ENCODE peak calls at places on chromosomes 4 and X, in nine cellular contexts. C is uterus, E is right lobe of liver, O is neuronal stem cell, J is MM.1S, L is lower lobe of right lung, H is DND-41, Y is neural progenitor cell, X is stomach. S is an unnamed sample. For H3K4me1, the result is how much of the 10 kb centered on the place peaks cover.

GRCh38 chr4:37914539-37914938 is 23.7 kb downstream of the TBC1D1 start:
- DNase-seq in C (no peak), E (no peak), O (no peak), J (no peak), L (no peak), H (no peak), Y (no peak), X (no peak), S (no peak)

GRCh38 chrX:15269618-15270521 is at the start of gene ASB9:
- DNase-seq in C (no peak), E (peak), O (no peak), J (no peak), L (peak), H (peak), Y (no peak), X (peak), S (peak)

GRCh38 chrX:39816871-39817731 is 280.7 kb downstream of the BCOR start:
- DNase-seq in C (no peak), E (peak), O (no peak), J (no peak), L (no peak), H (peak), Y (peak), X (no peak), S (no peak)

GRCh38 chr4:122577808-122578781 is 42.8 kb downstream of the IL21 start:
- DNase-seq in C (no peak), E (no peak), O (peak), J (peak), L (no peak), H (peak), Y (peak), X (peak), S (peak)

GRCh38 chr4:86529450-86529849 is 64.7 kb upstream of the PTPN13 start:
- DNase-seq in C (no peak), E (no peak), O (no peak), J (no peak), L (no peak), H (no peak), Y (no peak), X (no peak), S (no peak)

GRCh38 chr4:69936566-69936965 is 5.7 kb downstream of the CSN1S1 start:
- DNase-seq in C (no peak), E (no peak), O (no peak), J (no peak), L (no peak), H (no peak), Y (no peak), X (no peak), S (no peak)

GRCh38 chr4:4217123-4217522 is 9.6 kb downstream of the OTOP1 start:
- DNase-seq in C (no peak), E (no peak), O (no peak), J (no peak), L (no peak), H (no peak), Y (no peak), X (no peak), S (no peak)

GRCh38 chr4:5785806-5786680 is 75.0 kb downstream of the EVC start:
- DNase-seq in C (no peak), E (no peak), O (no peak), J (no peak), L (no peak), H (no peak), Y (no peak), X (no peak), S (no peak)

GRCh38 chr4:54840992-54841768 is 183.4 kb downstream of the KIT start:
- DNase-seq in C (no peak), E (no peak), O (no peak), J (no peak), L (no peak), H (no peak), Y (peak), X (peak), S (no peak)

GRCh38 chr4:7403001-7403400 is 31.7 kb downstream of the PSAPL1 start:
- DNase-seq in C (no peak), E (no peak), O (no peak), J (no peak), L (no peak), H (no peak), Y (no peak), X (peak), S (no peak)

GRCh38 chr4:6198768-6199343 is 1.5 kb downstream of the JAKMIP1 start:
- DNase-seq in C (no peak), E (no peak), O (peak), J (no peak), L (no peak), H (no peak), Y (peak), X (no peak), S (peak)

GRCh38 chrX:48927736-48928382 is 9.0 kb upstream of the PIM2 start:
- DNase-seq in C (no peak), E (no peak), O (no peak), J (no peak), L (no peak), H (no peak), Y (peak), X (no peak), S (no peak)

GRCh38 chrX:13092455-13092941 is 48.1 kb upstream of the FAM9C start:
- DNase-seq in C (no peak), E (no peak), O (no peak), J (no peak), L (peak), H (peak), Y (no peak), X (peak), S (peak)

GRCh38 chrX:154352466-154352865 is 22.0 kb downstream of the FLNA start:
- DNase-seq in C (no peak), E (no peak), O (no peak), J (no peak), L (no peak), H (no peak), Y (no peak), X (no peak), S (no peak)

GRCh38 chr4:108743021-108743420 is 19.8 kb downstream of the ETNPPL start:
- DNase-seq in C (no peak), E (no peak), O (no peak), J (no peak), L (no peak), H (no peak), Y (peak), X (no peak), S (no peak)

GRCh38 chrX:48957477-48957826 is at the start of gene OTUD5:
- DNase-seq in C (peak), E (no peak), O (no peak), J (no peak), L (peak), H (peak), Y (no peak), X (no peak), S (peak)

GRCh38 chr4:5805270-5805669 is 87.6 kb downstream of the CRMP1 start:
- DNase-seq in C (no peak), E (no peak), O (no peak), J (no peak), L (no peak), H (no peak), Y (no peak), X (no peak), S (no peak)

GRCh38 chr4:35793045-35793722 is 451.1 kb downstream of the ARAP2 start:
- DNase-seq in C (no peak), E (no peak), O (no peak), J (no peak), L (no peak), H (no peak), Y (no peak), X (no peak), S (no peak)

GRCh38 chr4:69749771-69750170 is 10.6 kb downstream of the SULT1B1 start:
- DNase-seq in C (no peak), E (no peak), O (no peak), J (no peak), L (no peak), H (no peak), Y (no peak), X (no peak), S (no peak)

GRCh38 chr4:171130126-171130801 is 682.9 kb upstream of the GALNTL6 start:
- DNase-seq in C (no peak), E (no peak), O (no peak), J (peak), L (no peak), H (no peak), Y (no peak), X (no peak), S (no peak)

GRCh38 chr4:76989391-76990061 is 40.0 kb downstream of the SEPTIN11 start:
- DNase-seq in C (no peak), E (no peak), O (no peak), J (no peak), L (no peak), H (peak), Y (no peak), X (no peak), S (peak)

GRCh38 chrX:57817302-57817701 is 93.0 kb downstream of the ZXDA start:
- DNase-seq in C (no peak), E (no peak), O (no peak), J (peak), L (no peak), H (no peak), Y (no peak), X (no peak), S (no peak)

GRCh38 chr4:94084155-94084554 is 123.5 kb upstream of the SMARCAD1 start:
- DNase-seq in C (no peak), E (no peak), O (no peak), J (no peak), L (no peak), H (no peak), Y (no peak), X (no peak), S (no peak)

GRCh38 chrX:68462653-68463052 is 29.4 kb upstream of the OPHN1 start:
- DNase-seq in C (no peak), E (no peak), O (no peak), J (peak), L (no peak), H (peak), Y (peak), X (no peak), S (peak)

GRCh38 chrX:134513091-134513490 is 53.1 kb downstream of the HPRT1 start:
- DNase-seq in C (no peak), E (no peak), O (no peak), J (no peak), L (no peak), H (no peak), Y (no peak), X (no peak), S (no peak)

GRCh38 chr4:123417813-123418212 is 21.2 kb downstream of the SPRY1 start:
- DNase-seq in C (no peak), E (no peak), O (no peak), J (no peak), L (no peak), H (no peak), Y (no peak), X (no peak), S (no peak)

GRCh38 chr4:12446237-12446636 is 1017.5 kb upstream of the HS3ST1 start:
- DNase-seq in C (no peak), E (no peak), O (no peak), J (no peak), L (no peak), H (no peak), Y (no peak), X (no peak), S (no peak)

GRCh38 chr4:21593268-21594002 is 355.1 kb downstream of the KCNIP4 start:
- DNase-seq in C (no peak), E (no peak), O (no peak), J (no peak), L (no peak), H (no peak), Y (no peak), X (no peak), S (no peak)

GRCh38 chr4:56671373-56671772 is 9.7 kb downstream of the HOPX start:
- DNase-seq in C (no peak), E (no peak), O (no peak), J (no peak), L (no peak), H (no peak), Y (no peak), X (no peak), S (no peak)

GRCh38 chrX:53300157-53300556 is 18.8 kb upstream of the IQSEC2 start:
- DNase-seq in C (no peak), E (no peak), O (no peak), J (no peak), L (no peak), H (no peak), Y (no peak), X (no peak), S (no peak)

GRCh38 chr4:97404876-97405523 is 738.3 kb downstream of the STPG2 start:
- DNase-seq in C (no peak), E (no peak), O (no peak), J (no peak), L (no peak), H (no peak), Y (no peak), X (no peak), S (no peak)

GRCh38 chrX:48514126-48514806 is 5.5 kb downstream of the PORCN start:
- DNase-seq in C (no peak), E (no peak), O (no peak), J (no peak), L (no peak), H (no peak), Y (no peak), X (no peak), S (no peak)

GRCh38 chr4:164252286-164252685 is 501.6 kb upstream of the SMIM31 start:
- DNase-seq in C (no peak), E (no peak), O (peak), J (no peak), L (no peak), H (no peak), Y (peak), X (no peak), S (no peak)

GRCh38 chr4:184819786-184820185 is 6.0 kb downstream of the ACSL1 start:
- DNase-seq in C (no peak), E (peak), O (no peak), J (no peak), L (no peak), H (no peak), Y (no peak), X (no peak), S (no peak)

GRCh38 chr4:184824776-184825393 is 883 bp downstream of the ACSL1 start:
- DNase-seq in C (no peak), E (no peak), O (no peak), J (no peak), L (no peak), H (no peak), Y (no peak), X (peak), S (peak)

GRCh38 chr4:184824081-184824775 is 1.5 kb downstream of the ACSL1 start:
- DNase-seq in C (no peak), E (no peak), O (no peak), J (no peak), L (no peak), H (no peak), Y (no peak), X (no peak), S (no peak)

GRCh38 chr4:184821242-184821641 is 4.5 kb downstream of the ACSL1 start:
- DNase-seq in C (no peak), E (no peak), O (no peak), J (no peak), L (no peak), H (no peak), Y (no peak), X (no peak), S (no peak)

DNA sequence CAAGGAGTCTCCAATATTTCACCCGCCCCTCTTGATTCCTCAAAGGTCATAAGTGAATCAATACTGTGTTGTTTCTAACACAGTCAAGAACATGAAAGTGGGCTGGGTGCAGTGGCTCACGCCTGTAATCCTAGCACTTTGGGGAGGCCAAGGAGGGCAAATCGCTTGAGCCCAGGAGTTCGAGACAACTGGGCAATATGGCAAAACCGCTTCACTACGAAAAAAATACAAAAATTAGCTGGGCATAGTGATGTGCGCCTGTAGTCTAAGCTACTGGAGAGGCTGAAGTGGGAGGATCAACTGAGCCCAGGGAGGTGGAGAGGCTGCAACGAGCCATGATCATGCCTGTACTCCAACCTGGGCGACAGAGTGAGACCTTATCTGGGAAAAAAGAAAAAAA is 3.4 kb downstream of the ACSL1 start:
- DNase-seq in C (no peak), E (no peak), O (no peak), J (no peak), L (no peak), H (no peak), Y (no peak), X (no peak), S (no peak)
- H3K4me1 ChIP-seq in C (under half), E (under half), O (under half), J (under half), L (under half), H (under half), Y (under half), X (half or more), S (under half)

GRCh38 chr4:173505924-173506779 is 23.9 kb downstream of the HAND2 start:
- DNase-seq in C (no peak), E (no peak), O (no peak), J (peak), L (no peak), H (peak), Y (peak), X (peak), S (no peak)

GRCh38 chr4:173509031-173510001 is 20.7 kb downstream of the HAND2 start:
- DNase-seq in C (peak), E (no peak), O (no peak), J (no peak), L (no peak), H (no peak), Y (peak), X (no peak), S (no peak)

GRCh38 chr4:173506780-173507211 is 23.2 kb downstream of the HAND2 start:
- DNase-seq in C (no peak), E (no peak), O (no peak), J (no peak), L (no peak), H (no peak), Y (peak), X (no peak), S (no peak)

GRCh38 chr4:173507471-173508385 is 22.3 kb downstream of the HAND2 start:
- DNase-seq in C (no peak), E (no peak), O (no peak), J (no peak), L (no peak), H (no peak), Y (peak), X (no peak), S (no peak)

DNA sequence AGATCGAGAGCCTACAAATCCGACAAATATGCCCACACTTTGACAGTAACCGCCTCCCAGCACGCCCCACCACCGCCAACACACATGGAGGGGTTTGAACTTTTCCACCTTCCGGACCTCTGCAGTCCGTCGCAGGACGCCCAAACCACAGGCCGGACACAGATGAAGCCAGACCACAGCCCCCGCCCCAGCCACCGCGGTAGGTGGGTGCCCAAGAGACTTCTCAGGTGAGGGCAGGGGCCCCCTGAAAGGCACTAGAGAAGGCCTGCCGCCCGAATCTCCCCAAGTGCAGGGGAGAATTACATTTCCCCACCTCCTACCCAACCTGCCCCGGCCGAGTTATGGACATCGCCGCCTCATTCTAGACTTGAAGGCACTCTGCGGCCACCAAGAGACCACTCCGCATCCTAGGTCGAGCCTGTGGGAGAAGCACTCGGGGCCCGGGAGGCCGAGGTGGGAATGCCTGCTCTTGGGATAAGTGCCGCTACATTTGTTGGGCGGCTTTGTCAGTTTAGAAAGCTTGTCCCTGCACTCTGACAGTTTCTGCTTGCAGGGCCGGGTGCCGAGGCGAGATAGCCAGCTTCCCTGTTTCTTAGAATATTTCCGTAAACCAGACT is 21.5 kb downstream of the HAND2 start:
- DNase-seq in C (no peak), E (no peak), O (no peak), J (no peak), L (no peak), H (no peak), Y (peak), X (no peak), S (no peak)
- H3K4me3 ChIP-seq in C (no peak), E (peak), O (peak), J (no peak), L (no peak), H (no peak), Y (peak), X (peak), S (no peak)

DNA sequence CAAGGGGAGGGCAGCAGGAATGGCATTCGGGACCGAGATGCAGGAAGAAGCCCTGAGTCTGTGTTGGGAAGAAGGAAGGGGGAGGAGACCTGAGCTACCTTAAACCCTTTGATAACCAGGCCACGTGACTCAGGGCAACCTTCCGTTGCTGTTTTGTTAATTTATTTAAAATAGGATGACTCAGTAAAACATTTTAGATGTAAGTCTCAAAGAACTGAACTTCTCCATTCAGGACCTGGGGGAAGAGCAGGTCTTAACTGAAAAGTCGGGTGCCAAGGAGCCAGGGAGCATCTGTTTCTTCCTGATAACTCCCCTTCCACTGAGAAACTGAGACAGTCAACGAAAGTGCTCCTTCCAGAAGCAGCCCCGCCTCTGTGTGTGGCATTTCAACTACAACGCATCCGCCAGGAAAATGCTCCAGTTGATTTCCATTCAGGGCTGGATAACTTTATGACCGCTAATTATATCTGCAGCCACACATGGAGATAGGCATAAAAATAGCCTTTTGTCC is 88.0 kb downstream of the IRF2 start:
- DNase-seq in C (no peak), E (no peak), O (no peak), J (no peak), L (no peak), H (no peak), Y (no peak), X (peak), S (no peak)
- H3K27ac ChIP-seq in C (peak), E (peak), O (no peak), J (peak), L (peak), H (no peak), Y (no peak), X (peak), S (no peak)

GRCh38 chr4:121226362-121226761 is 62.2 kb upstream of the TNIP3 start:
- DNase-seq in C (no peak), E (no peak), O (no peak), J (no peak), L (no peak), H (no peak), Y (peak), X (no peak), S (no peak)

GRCh38 chr4:121221608-121222007 is 57.5 kb upstream of the TNIP3 start:
- DNase-seq in C (no peak), E (no peak), O (no peak), J (no peak), L (no peak), H (no peak), Y (no peak), X (no peak), S (no peak)

GRCh38 chr4:121229993-121230392 is 65.9 kb upstream of the TNIP3 start:
- DNase-seq in C (no peak), E (no peak), O (no peak), J (no peak), L (no peak), H (no peak), Y (no peak), X (no peak), S (no peak)

GRCh38 chr4:121228851-121229250 is 64.7 kb upstream of the TNIP3 start:
- DNase-seq in C (no peak), E (no peak), O (no peak), J (no peak), L (no peak), H (no peak), Y (no peak), X (no peak), S (no peak)

DNA sequence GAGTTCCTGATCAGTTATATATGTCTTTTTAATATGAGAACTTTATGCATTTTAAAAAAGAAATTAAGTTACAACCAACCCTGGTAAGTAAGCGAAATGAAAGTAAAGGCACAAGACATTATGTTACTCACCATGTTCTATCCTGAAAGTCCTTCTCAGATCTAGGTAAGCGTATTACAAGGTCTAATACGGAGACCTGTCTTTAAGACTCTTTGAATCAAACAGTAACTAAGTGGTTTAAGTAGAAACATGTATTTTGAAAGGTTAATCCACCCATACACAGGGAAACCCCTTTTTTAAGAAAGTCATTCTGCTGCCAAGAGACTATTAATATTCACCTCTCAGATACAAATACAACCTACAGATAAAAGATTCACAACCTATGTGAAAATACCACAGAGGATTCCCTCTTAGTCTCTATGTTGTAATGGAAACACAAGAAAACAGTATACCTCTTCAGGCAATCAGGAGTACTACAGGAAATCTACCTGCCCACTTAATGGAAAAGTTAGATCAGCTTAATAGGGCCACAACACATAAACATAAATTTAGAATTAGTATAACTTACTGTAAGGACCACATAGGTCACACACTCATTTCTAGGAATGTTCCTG is 63.2 kb upstream of the TNIP3 start:
- DNase-seq in C (no peak), E (no peak), O (no peak), J (peak), L (no peak), H (no peak), Y (no peak), X (no peak), S (peak)
- H3K4me1 ChIP-seq in C (under half), E (under half), O (under half), J (under half), L (under half), H (under half), Y (under half), X (under half), S (under half)

S was measured in CD4-positive, alpha-beta memory T cell.